ENCODE peak calls at places on chromosomes 5 and 9, in four cellular contexts. M, Q, O and B are unnamed samples.

GRCh38 chr9:24986331-24986730 is 440.6 kb upstream of the IZUMO3 start:
- DNase-seq in O (no peak), M (peak; percentile 51), Q (no peak), B (no peak)

GRCh38 chr9:4585135-4585534 is 77.0 kb upstream of the PLPP6 start:
- DNase-seq in M (no peak), O (no peak), Q (peak; percentile 12), B (no peak)

GRCh38 chr5:85388752-85389151 is 1004.1 kb upstream of the EDIL3 start:
- DNase-seq in O (no peak), M (no peak), Q (no peak), B (no peak)

GRCh38 chr5:125815-126214 is 33.8 kb downstream of the PLEKHG4B start:
- DNase-seq in M (no peak), O (no peak), Q (no peak), B (no peak)

GRCh38 chr5:93240228-93240834 is 340.7 kb downstream of the NR2F1-AS1 start:
- DNase-seq in O (no peak), Q (no peak), M (no peak), B (no peak)

GRCh38 chr5:139955616-139956283 is 87.3 kb downstream of the NRG2 start:
- DNase-seq in M (peak; percentile 64), Q (no peak), O (no peak), B (no peak)

GRCh38 chr5:137221914-137222313 is 277.2 kb downstream of the SPOCK1 start:
- DNase-seq in O (no peak), M (no peak), Q (no peak), B (no peak)

GRCh38 chr5:96733771-96734498 is 71.8 kb downstream of the CAST start:
- DNase-seq in O (no peak), M (no peak), Q (no peak), B (no peak)

GRCh38 chr5:139050432-139050831 is 147.7 kb downstream of the SIL1 start:
- DNase-seq in O (no peak), Q (no peak), M (no peak), B (no peak)

GRCh38 chr5:178094345-178094744 is 19.0 kb upstream of the N4BP3 start:
- DNase-seq in M (no peak), O (no peak), Q (no peak), B (no peak)

GRCh38 chr5:177472460-177473441 is 683 bp downstream of the DBN1 start:
- DNase-seq in O (no peak), Q (no peak), M (peak; percentile 78), B (no peak)

GRCh38 chr5:56516936-56517521 is 283.9 kb upstream of the ANKRD55 start:
- DNase-seq in O (no peak), M (no peak), Q (peak; percentile 61), B (no peak)

GRCh38 chr9:114247086-114247485 is 75.8 kb upstream of the ORM1 start:
- DNase-seq in M (no peak), O (no peak), Q (no peak), B (no peak)

GRCh38 chr5:147310059-147310704 is 75.4 kb downstream of the STK32A start:
- DNase-seq in O (peak; percentile 41), M (no peak), Q (peak; percentile 69), B (peak; percentile 59)

GRCh38 chr9:18424132-18424531 is 49.8 kb upstream of the ADAMTSL1 start:
- DNase-seq in Q (peak; percentile 39), O (no peak), M (no peak), B (no peak)

GRCh38 chr5:100479079-100479688 is 56.0 kb upstream of the FAM174A start:
- DNase-seq in Q (peak; percentile 26), O (peak; percentile 22), M (peak; percentile 41), B (no peak)

GRCh38 chr5:38979535-38979934 is 94.7 kb downstream of the RICTOR start:
- DNase-seq in Q (no peak), O (peak; percentile 5), M (no peak), B (no peak)

GRCh38 chr5:84032404-84032803 is 311.7 kb upstream of the HAPLN1 start:
- DNase-seq in M (no peak), O (peak; percentile 39), Q (peak; percentile 16), B (no peak)

GRCh38 chr5:39080597-39081204 is 6.5 kb upstream of the RICTOR start:
- DNase-seq in O (peak; percentile 85), Q (peak; percentile 87), M (peak; percentile 56), B (peak; percentile 57)

GRCh38 chr9:36450110-36450732 is 50.2 kb upstream of the RNF38 start:
- DNase-seq in Q (peak; percentile 68), M (peak; percentile 66), O (peak; percentile 70), B (peak; percentile 25)

DNA sequence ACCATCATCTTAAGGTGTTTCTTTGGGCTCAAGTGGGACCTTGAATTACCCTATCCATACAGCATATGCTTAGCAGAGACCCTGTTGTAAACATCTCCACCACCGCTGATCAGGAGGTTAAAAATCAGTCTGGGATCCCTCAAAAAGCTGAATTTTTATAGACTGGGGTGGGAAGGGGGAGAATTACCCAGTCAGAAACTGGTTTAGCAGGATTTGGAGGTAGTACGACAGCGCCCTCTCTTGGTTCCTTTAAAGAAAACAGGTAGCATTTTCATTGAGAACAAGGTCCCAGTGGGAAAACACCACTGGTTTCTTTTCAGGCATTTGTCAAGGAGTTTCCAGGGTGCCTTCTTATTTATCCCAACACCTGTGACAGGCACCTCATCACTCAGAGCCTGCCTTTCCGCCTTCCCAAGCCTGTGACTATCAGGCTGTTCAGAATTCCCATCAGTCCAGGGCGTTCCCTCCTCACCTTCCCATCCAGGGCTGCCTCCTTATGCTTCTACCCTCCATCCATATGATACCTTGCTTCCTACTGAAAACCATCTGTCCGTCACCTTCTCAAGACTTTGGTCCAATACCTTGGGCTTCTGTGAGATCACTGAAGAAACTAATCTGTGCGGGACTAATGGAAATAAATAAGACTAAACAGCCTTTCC is 203.8 kb upstream of the RAI14 start:
- DNase-seq in O (peak; percentile 65), Q (peak; percentile 37), M (peak; percentile 31), B (peak; percentile 25)
- TF ChIP-seq CTCF in O (peak; percentile 54), Q (peak; percentile 35), M (peak; percentile 35), B (peak; percentile 79)

DNA sequence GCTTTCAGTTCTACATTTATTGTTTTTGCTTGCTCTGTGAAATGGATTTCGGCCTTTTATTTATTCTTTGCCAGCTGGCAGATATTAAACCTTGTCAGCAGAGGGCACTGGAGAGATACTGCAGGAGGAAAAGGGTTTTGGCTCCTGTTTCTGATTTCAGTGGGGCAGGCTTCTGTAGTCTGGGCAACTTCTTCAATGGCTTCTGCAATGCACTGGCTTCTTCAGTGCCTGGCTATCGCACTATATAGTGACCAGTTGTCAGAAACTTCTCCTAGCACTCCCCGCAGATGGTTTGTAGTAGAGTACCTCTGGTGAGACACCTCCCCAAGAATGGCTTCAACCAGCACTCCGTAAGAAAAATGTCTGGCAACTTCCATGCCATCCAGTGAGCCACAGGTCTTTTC is 3.2 kb upstream of the NFX1 start:
- DNase-seq in Q (peak; percentile 82), O (peak; percentile 83), M (peak; percentile 64), B (peak; percentile 74)
- TF ChIP-seq CTCF in Q (peak; percentile 87), O (peak; percentile 83), M (peak; percentile 71), B (peak; percentile 81)

GRCh38 chr5:98880151-98880550 is 48.7 kb downstream of the CHD1 start:
- DNase-seq in O (no peak), M (no peak), Q (peak; percentile 3), B (no peak)

GRCh38 chr5:98877600-98877999 is 51.2 kb downstream of the CHD1 start:
- DNase-seq in O (no peak), M (no peak), Q (no peak), B (no peak)

GRCh38 chr5:98880598-98880997 is 48.2 kb downstream of the CHD1 start:
- DNase-seq in M (no peak), O (no peak), Q (no peak), B (no peak)
- TF ChIP-seq CTCF in M (no peak), O (no peak), Q (no peak), B (no peak)

DNA sequence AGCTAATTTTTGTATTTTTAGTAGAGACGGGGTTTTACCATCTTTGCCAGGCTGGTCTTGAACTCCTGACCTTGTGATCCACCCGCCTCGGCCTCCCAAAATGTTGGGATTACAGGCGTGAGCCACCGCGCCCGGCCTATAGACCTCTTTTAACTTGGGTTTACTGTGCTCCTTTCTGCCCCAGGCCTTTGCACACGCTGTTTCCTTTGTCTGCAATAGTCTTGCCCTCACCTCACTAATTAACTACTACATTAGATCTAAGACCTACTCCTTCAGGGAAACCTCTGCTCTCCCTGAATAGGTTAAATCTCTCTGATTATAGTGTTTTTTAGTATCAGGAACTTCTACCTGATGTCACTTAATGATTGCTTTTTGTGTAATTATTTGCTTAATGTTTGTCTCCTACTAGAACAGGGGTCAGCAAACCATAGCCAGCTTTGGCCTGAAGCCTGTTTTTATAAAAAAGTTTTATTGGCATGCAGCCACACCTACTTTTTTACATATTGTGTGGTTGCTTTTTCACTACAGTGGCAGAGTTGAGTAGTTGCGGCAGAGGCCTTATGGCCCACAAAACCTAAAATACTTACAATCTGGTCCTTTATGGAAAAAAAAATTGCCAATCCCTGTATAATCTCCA is 31.2 kb upstream of the TLE1 start:
- DNase-seq in O (no peak), M (no peak), Q (no peak), B (no peak)
- TF ChIP-seq CTCF in O (no peak), M (no peak), Q (no peak), B (no peak)

GRCh38 chr9:122144836-122145235 is 14.7 kb downstream of the NDUFA8 start:
- DNase-seq in Q (no peak), M (no peak), O (no peak), B (peak; percentile 45)
- TF ChIP-seq CTCF in Q (peak; percentile 57), M (peak; percentile 54), O (peak; percentile 38), B (peak; percentile 65)